ENCODE peak calls at places on chromosomes 2 and 18, in nine cellular contexts. K is stimulated activated CD4-positive, alpha-beta T cell treated with anti-CD3 and anti-CD28 coated beads, Interleukin-1b, Interleukin-23, amount 100 ng/mL, for 24 hours; Z is MM.1S; I is cardiac fibroblast; N is pancreas; P is posterior vena cava; E is foreskin keratinocyte; V is activated CD8-positive, alpha-beta memory T cell treated with anti-CD3 and anti-CD28 coated beads, Interleukin-2, amount 10 ng/mL, durations not matched to agents 7 days and 5 days; B is effector memory CD8-positive, alpha-beta T cell. R is an unnamed sample.

GRCh38 chr2:119255760-119256573 is 32.3 kb downstream of the STEAP3 start:
- DNase-seq in K (no peak), Z (no peak), I (peak; percentile 93), N (no peak), P (no peak), E (peak; percentile 78), V (no peak), B (no peak), R (no peak)

GRCh38 chr2:231228974-231229373 is 30.5 kb downstream of the ARMC9 start:
- DNase-seq in K (no peak), Z (no peak), I (no peak), N (no peak), P (no peak), E (no peak), V (no peak), B (no peak), R (no peak)

GRCh38 chr2:174247474-174248186 is 702 bp downstream of the OLA1 start:
- DNase-seq in K (no peak), Z (peak; percentile 36), I (no peak), N (no peak), P (no peak), E (no peak), V (peak; percentile 42), B (no peak), R (no peak)

GRCh38 chr2:55500025-55500424 is 19.5 kb upstream of the CFAP36 start:
- DNase-seq in K (no peak), Z (peak; percentile 12), I (peak; percentile 74), N (no peak), P (no peak), E (no peak), V (no peak), B (no peak), R (no peak)

GRCh38 chr2:229752970-229753729 is 38.8 kb upstream of the DNER start:
- DNase-seq in K (no peak), Z (no peak), I (no peak), N (no peak), P (no peak), E (no peak), V (no peak), B (no peak), R (no peak)

GRCh38 chr2:223058952-223059716 is 7.1 kb downstream of the KCNE4 start:
- DNase-seq in K (no peak), Z (no peak), I (peak; percentile 51), N (no peak), P (no peak), E (no peak), V (no peak), B (no peak), R (no peak)

GRCh38 chr2:30157616-30158015 is 10.8 kb downstream of the YPEL5 start:
- DNase-seq in K (no peak), Z (no peak), I (no peak), N (no peak), P (no peak), E (no peak), V (no peak), B (no peak), R (no peak)

GRCh38 chr2:46487667-46488333 is 8.4 kb downstream of the TMEM247 start:
- DNase-seq in K (no peak), Z (no peak), I (peak; percentile 81), N (no peak), P (peak; percentile 92), E (no peak), V (no peak), B (no peak), R (no peak)

GRCh38 chr2:20653695-20654306 is 2.9 kb upstream of the HS1BP3 start:
- DNase-seq in K (no peak), Z (no peak), I (no peak), N (peak; percentile 12), P (no peak), E (no peak), V (no peak), B (no peak), R (peak; percentile 63)

GRCh38 chr2:97871096-97871780 is 124.5 kb downstream of the TMEM131 start:
- DNase-seq in K (no peak), Z (no peak), I (peak; percentile 80), N (no peak), P (no peak), E (no peak), V (no peak), B (no peak), R (no peak)

GRCh38 chr18:46632401-46633089 is 24.5 kb downstream of the LOXHD1 start:
- DNase-seq in K (no peak), Z (no peak), I (peak; percentile 34), N (no peak), P (no peak), E (peak; percentile 62), V (no peak), B (no peak), R (no peak)

GRCh38 chr18:53131001-53131400 is 791.0 kb downstream of the DCC start:
- DNase-seq in K (no peak), Z (no peak), I (no peak), N (no peak), P (no peak), E (no peak), V (no peak), B (no peak), R (no peak)

GRCh38 chr2:152067823-152068222 is 31.0 kb downstream of the CACNB4 start:
- DNase-seq in K (no peak), Z (no peak), I (peak; percentile 10), N (no peak), P (no peak), E (no peak), V (no peak), B (no peak), R (no peak)

GRCh38 chr2:155145758-155146229 is 447.3 kb downstream of the KCNJ3 start:
- DNase-seq in K (no peak), Z (peak; percentile 81), I (no peak), N (no peak), P (no peak), E (no peak), V (no peak), B (no peak), R (no peak)

GRCh38 chr2:85551698-85552678 is 9.3 kb downstream of the GGCX start:
- DNase-seq in K (peak; percentile 75), Z (peak; percentile 83), I (peak; percentile 86), N (peak; percentile 87), P (peak; percentile 90), E (no peak), V (peak; percentile 92), B (peak; percentile 91), R (peak; percentile 91)

GRCh38 chr2:160015746-160016145 is 46.7 kb downstream of the PLA2R1 start:
- DNase-seq in K (no peak), Z (no peak), I (no peak), N (no peak), P (no peak), E (no peak), V (no peak), B (no peak), R (no peak)

GRCh38 chr2:179470102-179470501 is 205.5 kb upstream of the SESTD1 start:
- DNase-seq in K (no peak), Z (no peak), I (no peak), N (no peak), P (no peak), E (no peak), V (no peak), B (no peak), R (no peak)